ENCODE peak calls at places on chromosomes 13 and 19, in ten cellular contexts. L is lower lobe of right lung, H is IMR-90, J is AG10803, R is uterus, U is astrocyte, G is A673, C is pancreas, I is DND-41, E is left ventricle myocardium inferior. Q is an unnamed sample.

GRCh38 chr13:33937373-33938087 is 119.6 kb downstream of the RFC3 start:
- DNase-seq in L (no peak), H (no peak), J (no peak), R (no peak), U (peak), G (no peak), C (no peak), I (no peak), E (no peak), Q (no peak)

GRCh38 chr13:113831061-113831460 is 32.8 kb downstream of the GAS6 start:
- DNase-seq in L (peak), H (no peak), J (no peak), R (no peak), U (no peak), G (no peak), C (peak), I (no peak), E (no peak), Q (no peak)

GRCh38 chr19:46186101-46186716 is 38.2 kb downstream of the IGFL2 start:
- DNase-seq in L (no peak), H (no peak), J (no peak), R (no peak), U (no peak), G (no peak), C (no peak), I (no peak), E (no peak), Q (no peak)

GRCh38 chr19:14004619-14005380 is 1.3 kb downstream of the RFX1 start:
- DNase-seq in L (peak), H (no peak), J (peak), R (no peak), U (no peak), G (no peak), C (peak), I (no peak), E (peak), Q (no peak)

GRCh38 chr19:8445488-8446001 is 770 bp downstream of the HNRNPM start:
- DNase-seq in L (peak), H (no peak), J (no peak), R (peak), U (no peak), G (peak), C (peak), I (peak), E (peak), Q (peak)

GRCh38 chr19:55289117-55289796 is 5.5 kb downstream of the BRSK1 start:
- DNase-seq in L (no peak), H (no peak), J (no peak), R (no peak), U (no peak), G (peak), C (no peak), I (no peak), E (no peak), Q (peak)

GRCh38 chr19:45767410-45767880 is 1.6 kb downstream of the SIX5 start:
- DNase-seq in L (peak), H (peak), J (peak), R (peak), U (peak), G (peak), C (peak), I (no peak), E (peak), Q (peak)

GRCh38 chr19:343451-343931 is 1.1 kb downstream of the MIER2 start:
- DNase-seq in L (no peak), H (no peak), J (peak), R (no peak), U (no peak), G (peak), C (no peak), I (peak), E (no peak), Q (peak)

GRCh38 chr19:50843701-50844221 is 10.4 kb upstream of the KLK15 start:
- DNase-seq in L (no peak), H (no peak), J (no peak), R (no peak), U (no peak), G (no peak), C (no peak), I (no peak), E (no peak), Q (no peak)

GRCh38 chr13:91592050-91593014 is 193.9 kb downstream of the GPC5 start:
- DNase-seq in L (no peak), H (no peak), J (no peak), R (no peak), U (peak), G (no peak), C (peak), I (no peak), E (no peak), Q (no peak)

GRCh38 chr19:17243854-17244617 is 1.7 kb downstream of the NR2F6 start:
- DNase-seq in L (peak), H (peak), J (peak), R (peak), U (no peak), G (no peak), C (peak), I (no peak), E (peak), Q (peak)

GRCh38 chr13:29707876-29708543 is 112.5 kb upstream of the SLC7A1 start:
- DNase-seq in L (no peak), H (peak), J (peak), R (no peak), U (no peak), G (peak), C (peak), I (peak), E (no peak), Q (peak)

GRCh38 chr13:30510091-30510490 is 44.4 kb upstream of the HMGB1 start:
- DNase-seq in L (no peak), H (no peak), J (no peak), R (no peak), U (no peak), G (peak), C (no peak), I (no peak), E (no peak), Q (no peak)

GRCh38 chr19:36256064-36256463 is 41.2 kb downstream of the ZNF146 start:
- DNase-seq in L (no peak), H (no peak), J (no peak), R (no peak), U (no peak), G (no peak), C (no peak), I (no peak), E (no peak), Q (no peak)

GRCh38 chr13:43113603-43114002 is 90.2 kb downstream of the DNAJC15 start:
- DNase-seq in L (no peak), H (peak), J (no peak), R (no peak), U (peak), G (no peak), C (no peak), I (no peak), E (no peak), Q (no peak)

GRCh38 chr19:38529610-38530009 is 88.1 kb downstream of the MAP4K1 start:
- DNase-seq in L (no peak), H (no peak), J (no peak), R (no peak), U (no peak), G (peak), C (no peak), I (no peak), E (no peak), Q (no peak)

GRCh38 chr13:31699650-31700049 is 39.7 kb upstream of the RXFP2 start:
- DNase-seq in L (no peak), H (no peak), J (no peak), R (no peak), U (no peak), G (no peak), C (no peak), I (no peak), E (no peak), Q (peak)

GRCh38 chr13:111924676-111925075 is 142.3 kb upstream of the SOX1 start:
- DNase-seq in L (no peak), H (no peak), J (no peak), R (no peak), U (no peak), G (no peak), C (no peak), I (no peak), E (no peak), Q (no peak)

GRCh38 chr13:33310245-33311038 is 24.9 kb upstream of the STARD13 start:
- DNase-seq in L (no peak), H (no peak), J (no peak), R (no peak), U (no peak), G (no peak), C (no peak), I (no peak), E (no peak), Q (no peak)

GRCh38 chr19:33416307-33417215 is 43.1 kb downstream of the CEBPG start:
- DNase-seq in L (no peak), H (peak), J (peak), R (peak), U (peak), G (peak), C (peak), I (peak), E (peak), Q (peak)

GRCh38 chr13:65864039-65864438 is 1366.1 kb downstream of the PCDH9 start:
- DNase-seq in L (no peak), H (no peak), J (no peak), R (no peak), U (no peak), G (no peak), C (no peak), I (no peak), E (no peak), Q (no peak)

GRCh38 chr19:46461537-46461936 is 9.8 kb downstream of the PNMA8A start:
- DNase-seq in L (no peak), H (no peak), J (peak), R (no peak), U (no peak), G (no peak), C (no peak), I (no peak), E (no peak), Q (no peak)

GRCh38 chr19:39424934-39425333 is 10.8 kb downstream of the RPS16 start:
- DNase-seq in L (no peak), H (no peak), J (no peak), R (no peak), U (no peak), G (no peak), C (no peak), I (no peak), E (no peak), Q (no peak)

GRCh38 chr13:43767351-43767901 is 19.3 kb downstream of the ENOX1 start:
- DNase-seq in L (no peak), H (no peak), J (peak), R (peak), U (no peak), G (no peak), C (no peak), I (no peak), E (peak), Q (peak)

GRCh38 chr13:39483326-39483725 is 119.7 kb downstream of the LHFPL6 start:
- DNase-seq in L (no peak), H (peak), J (peak), R (no peak), U (no peak), G (peak), C (no peak), I (no peak), E (no peak), Q (peak)

GRCh38 chr19:56671613-56671994 is at the start of gene ZNF835:
- DNase-seq in L (peak), H (no peak), J (no peak), R (peak), U (no peak), G (peak), C (peak), I (no peak), E (peak), Q (peak)

GRCh38 chr13:56349866-56350265 is 790.9 kb upstream of the PRR20A start:
- DNase-seq in L (no peak), H (no peak), J (no peak), R (no peak), U (no peak), G (no peak), C (no peak), I (no peak), E (no peak), Q (no peak)

GRCh38 chr19:30144242-30144758 is 202.3 kb downstream of the URI1 start:
- DNase-seq in L (no peak), H (no peak), J (no peak), R (no peak), U (no peak), G (no peak), C (no peak), I (no peak), E (no peak), Q (no peak)

GRCh38 chr13:99380921-99381645 is 73.9 kb upstream of the GPR183 start:
- DNase-seq in L (no peak), H (peak), J (no peak), R (no peak), U (no peak), G (no peak), C (no peak), I (no peak), E (no peak), Q (no peak)
- H3K4me3 ChIP-seq in L (no peak), H (no peak), J (no peak), R (no peak), U (no peak), G (no peak), C (no peak), I (no peak), E (no peak), Q (no peak)

GRCh38 chr19:51926784-51927741 is at the start of gene ZNF613:
- DNase-seq in L (peak), H (peak), J (peak), R (peak), U (peak), G (peak), C (peak), I (peak), E (peak), Q (peak)
- TF ChIP-seq CTCF in L (peak), H (peak), J (peak), R (peak), U (no peak), G (peak), C (no peak), I (peak), E (peak), Q (peak)

DNA sequence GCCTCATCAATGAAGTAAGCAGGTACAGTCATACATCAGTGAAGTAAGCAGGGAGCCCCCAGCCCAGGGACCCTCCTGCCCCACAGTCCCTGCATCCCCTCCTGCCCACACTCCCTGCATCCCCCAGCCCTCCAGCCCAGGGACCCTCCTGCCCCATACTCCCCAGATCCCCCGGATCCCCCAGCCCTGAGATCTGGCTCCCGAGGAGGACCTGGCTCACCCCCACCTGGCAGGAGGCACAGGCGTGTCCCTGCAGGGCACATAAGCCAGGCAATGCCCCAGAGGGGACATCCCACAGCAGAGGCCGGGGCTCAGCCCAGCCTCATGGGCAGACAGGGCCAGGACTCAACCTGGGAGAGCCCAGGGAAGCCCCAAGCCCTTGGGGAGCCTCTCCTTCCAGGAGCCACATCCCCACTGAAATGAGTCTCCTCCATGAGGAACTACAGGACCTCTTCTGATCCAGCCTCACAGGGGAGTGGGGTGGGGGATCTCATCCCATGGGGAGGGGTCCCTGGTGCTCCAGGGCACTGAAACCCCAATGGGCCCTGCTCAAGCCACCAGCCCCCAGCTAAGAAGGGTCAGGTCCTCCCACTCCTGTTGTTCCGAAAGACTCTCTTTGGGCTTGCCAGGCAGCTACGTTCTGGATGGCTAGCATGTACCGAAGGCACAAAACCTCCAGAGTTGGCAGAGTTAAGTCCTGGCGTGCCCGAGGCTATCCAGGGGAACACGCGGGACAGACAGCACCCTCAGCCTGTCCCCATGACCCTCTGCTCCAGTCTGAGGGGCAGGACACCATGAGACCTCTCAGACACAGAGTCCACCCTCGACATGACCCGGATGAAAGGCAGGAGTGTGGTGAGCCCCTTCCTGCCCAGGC is 53.4 kb upstream of the TPM4 start:
- DNase-seq in L (no peak), H (no peak), J (no peak), R (no peak), U (no peak), G (no peak), C (no peak), I (no peak), E (no peak), Q (no peak)
- H3K4me3 ChIP-seq in L (no peak), H (no peak), J (no peak), R (no peak), U (no peak), G (no peak), C (no peak), I (no peak), E (no peak), Q (no peak)

DNA sequence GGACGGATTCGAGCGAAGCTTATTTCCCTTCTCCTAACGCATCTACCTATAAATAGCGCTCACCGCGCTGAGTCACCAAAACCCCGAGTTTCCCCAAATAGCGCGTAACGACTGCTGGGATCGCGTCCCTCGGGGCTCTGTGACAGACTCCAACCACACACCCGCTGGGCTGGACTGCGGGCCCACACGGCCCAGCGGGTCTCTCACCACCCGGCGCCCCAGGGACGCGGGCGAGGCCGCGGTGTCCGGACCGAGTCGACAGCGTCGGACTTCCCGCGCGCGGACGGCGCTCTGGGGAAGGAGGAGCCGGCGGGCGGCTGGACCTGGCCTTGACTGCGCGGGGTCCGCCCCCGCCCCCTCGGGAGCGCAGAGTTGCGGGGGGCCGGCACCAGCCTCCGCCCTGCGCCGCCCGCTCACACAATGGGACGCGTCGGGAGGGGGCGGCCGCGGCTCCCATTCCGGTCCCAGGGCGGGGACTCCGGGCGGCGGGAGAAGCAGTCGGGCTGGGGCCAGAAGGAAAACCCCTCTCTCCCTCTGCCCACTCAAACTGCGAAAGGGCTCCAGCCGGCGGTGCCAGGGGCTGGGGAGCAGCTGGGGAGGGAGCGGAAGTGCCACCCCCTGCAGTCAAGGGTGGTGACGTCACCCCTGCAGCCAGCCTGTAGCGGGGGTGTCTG is 108.8 kb downstream of the KCNRG start:
- DNase-seq in L (peak), H (peak), J (peak), R (peak), U (peak), G (peak), C (peak), I (peak), E (no peak), Q (peak)
- TF ChIP-seq CTCF in L (peak), H (peak), J (no peak), R (no peak), U (no peak), G (no peak), C (no peak), I (no peak), E (peak), Q (no peak)

DNA sequence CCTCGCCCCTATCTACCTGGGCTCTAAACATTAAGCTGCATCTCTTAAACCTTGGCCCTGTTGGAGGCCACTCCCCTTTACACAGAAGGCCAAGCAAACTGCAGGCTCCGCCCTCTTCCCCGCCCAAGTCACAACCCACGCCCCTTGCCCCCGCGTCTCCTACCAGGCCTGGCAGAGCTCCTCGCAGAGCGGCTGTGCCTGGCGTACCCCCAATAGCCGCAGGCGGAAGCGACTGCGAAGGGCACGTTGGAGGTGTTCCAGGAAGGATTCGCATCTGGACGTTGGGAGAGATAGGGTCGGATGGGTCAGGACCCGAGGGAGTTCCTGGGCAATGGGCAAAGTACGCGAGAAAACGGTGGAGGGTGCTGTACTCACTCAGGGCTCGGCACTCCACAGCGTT is 5.9 kb downstream of the RTBDN start:
- DNase-seq in L (no peak), H (no peak), J (no peak), R (no peak), U (no peak), G (peak), C (no peak), I (peak), E (no peak), Q (peak)
- H3K4me3 ChIP-seq in L (no peak), H (no peak), J (no peak), R (no peak), U (no peak), G (no peak), C (no peak), I (no peak), E (no peak), Q (no peak)

DNA sequence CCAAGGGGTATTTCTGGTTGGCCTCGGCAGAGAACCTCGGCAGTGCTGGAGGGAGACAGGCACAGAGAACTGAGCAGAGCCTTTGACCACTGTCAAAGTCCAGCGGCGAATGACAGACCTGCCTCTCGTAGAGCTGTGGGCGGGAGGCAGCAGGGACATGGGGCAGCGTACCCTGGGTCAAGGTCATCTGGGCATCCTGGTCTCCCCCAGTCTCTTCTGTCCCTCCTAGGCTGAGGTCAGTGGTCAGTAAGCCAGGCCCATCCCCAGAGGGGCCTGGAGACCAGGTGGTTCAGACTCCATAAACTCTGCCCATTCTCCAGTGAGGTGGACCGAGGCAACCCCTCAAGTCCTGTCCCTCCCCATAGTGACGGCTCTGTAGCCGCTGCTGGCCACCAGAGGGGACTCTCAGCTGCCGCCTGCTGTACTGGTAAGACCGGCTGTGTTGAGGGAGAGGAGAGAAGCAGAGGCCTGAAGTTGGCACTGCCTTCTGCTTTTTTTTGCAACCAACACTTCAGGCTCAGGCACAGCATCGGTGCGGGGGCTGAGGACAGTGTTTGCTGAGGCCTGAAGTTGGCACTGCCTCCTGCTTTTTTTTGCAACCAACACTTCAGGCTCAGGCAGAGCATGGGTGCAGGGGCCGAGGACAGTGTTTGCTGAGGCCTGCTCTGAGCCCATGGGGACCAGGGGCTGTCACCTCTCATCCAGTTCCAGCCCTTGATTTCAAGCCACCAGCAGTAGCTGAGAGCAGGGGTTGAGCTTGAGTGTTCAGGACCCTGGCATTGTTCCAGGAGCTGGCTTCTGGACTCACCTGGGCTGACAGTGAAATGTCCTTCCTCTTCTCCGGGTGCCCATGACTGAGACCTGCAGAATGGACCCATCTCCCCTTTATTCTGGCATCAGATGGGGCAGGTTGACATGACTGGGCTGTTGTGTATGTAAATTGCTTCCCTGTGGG is at the start of gene PGLYRP2:
- DNase-seq in L (peak), H (no peak), J (no peak), R (no peak), U (no peak), G (peak), C (peak), I (no peak), E (no peak), Q (peak)
- TF ChIP-seq CTCF in L (peak), H (no peak), J (no peak), R (peak), U (no peak), G (peak), C (peak), I (no peak), E (peak), Q (no peak)

GRCh38 chr13:21061077-21061945 is at the start of gene LATS2:
- DNase-seq in L (peak), H (peak), J (peak), R (peak), U (peak), G (peak), C (peak), I (no peak), E (peak), Q (peak)
- H3K4me3 ChIP-seq in L (peak), H (peak), J (peak), R (peak), U (peak), G (peak), C (peak), I (no peak), E (peak), Q (peak)

Q was measured in cardiac fibroblast.